ENCODE peak calls at places on chromosomes 5 and 9, in eight cellular contexts. C is ovary, H is stomach, L is sigmoid colon, J is transverse colon, R is tibial nerve, N is SK-N-SH, G is A549. I is an unnamed sample.
A peak's percentile ranks its signal among the peaks of the same experiment; 100 is the strongest.

GRCh38 chr5:58849995-58850667 is 267.3 kb downstream of the RAB3C start:
- DNase-seq in C (no peak), H (peak; percentile 88), L (no peak), J (peak; percentile 20), R (no peak), N (peak; percentile 49), G (peak; percentile 64), I (peak; percentile 28)

GRCh38 chr9:85200726-85201402 is 531.3 kb downstream of the NTRK2 start:
- DNase-seq in C (no peak), H (peak; percentile 77), L (no peak), J (peak; percentile 48), R (no peak), N (no peak), G (no peak), I (no peak)

GRCh38 chr9:20087481-20087880 is 298.6 kb upstream of the SLC24A2 start:
- DNase-seq in C (no peak), H (no peak), L (no peak), J (no peak), R (no peak), N (no peak), G (no peak), I (no peak)

GRCh38 chr5:1997640-1998347 is 115.1 kb upstream of the IRX4 start:
- DNase-seq in C (no peak), H (no peak), L (no peak), J (no peak), R (no peak), N (no peak), G (no peak), I (no peak)

GRCh38 chr9:135401218-135401617 is 78.4 kb upstream of the PPP1R26 start:
- DNase-seq in C (no peak), H (no peak), L (no peak), J (no peak), R (no peak), N (no peak), G (no peak), I (peak; percentile 48)

GRCh38 chr5:932628-933250 is 40.1 kb downstream of the TRIP13 start:
- DNase-seq in C (peak; percentile 8), H (peak; percentile 24), L (no peak), J (no peak), R (no peak), N (no peak), G (no peak), I (no peak)

GRCh38 chr5:124655943-124656459 is 90.4 kb downstream of the ZNF608 start:
- DNase-seq in C (no peak), H (peak; percentile 70), L (no peak), J (peak; percentile 80), R (no peak), N (peak; percentile 57), G (peak; percentile 91), I (peak; percentile 60)

GRCh38 chr5:78795757-78796156 is 147.2 kb upstream of the LHFPL2 start:
- DNase-seq in C (no peak), H (no peak), L (no peak), J (no peak), R (no peak), N (no peak), G (peak; percentile 62), I (no peak)

GRCh38 chr5:175803736-175804480 is 67.5 kb upstream of the CPLX2 start:
- DNase-seq in C (no peak), H (no peak), L (no peak), J (no peak), R (no peak), N (no peak), G (no peak), I (no peak)

GRCh38 chr5:14908195-14908594 is 36.6 kb upstream of the ANKH start:
- DNase-seq in C (no peak), H (no peak), L (no peak), J (no peak), R (no peak), N (no peak), G (peak; percentile 9), I (no peak)

GRCh38 chr5:129506092-129506491 is 46.0 kb downstream of the ADAMTS19 start:
- DNase-seq in C (no peak), H (no peak), L (no peak), J (no peak), R (no peak), N (no peak), G (no peak), I (no peak)

GRCh38 chr5:52674815-52675545 is 112.7 kb upstream of the ITGA1 start:
- DNase-seq in C (no peak), H (no peak), L (no peak), J (no peak), R (no peak), N (no peak), G (no peak), I (no peak)

GRCh38 chr9:120712539-120713031 is 1.7 kb downstream of the MEGF9 start:
- DNase-seq in C (no peak), H (no peak), L (no peak), J (no peak), R (no peak), N (no peak), G (peak; percentile 41), I (no peak)

GRCh38 chr5:14296533-14297331 is 153.6 kb downstream of the TRIO start:
- DNase-seq in C (no peak), H (no peak), L (no peak), J (no peak), R (no peak), N (no peak), G (no peak), I (no peak)

GRCh38 chr9:81855538-81855937 is 72.7 kb upstream of the SPATA31D4 start:
- DNase-seq in C (no peak), H (no peak), L (no peak), J (no peak), R (no peak), N (no peak), G (peak; percentile 44), I (no peak)

GRCh38 chr5:141747646-141748229 is 65.7 kb upstream of the ARAP3 start:
- DNase-seq in C (no peak), H (no peak), L (no peak), J (no peak), R (no peak), N (peak; percentile 54), G (no peak), I (no peak)

GRCh38 chr5:147188200-147189108 is 46.4 kb upstream of the STK32A start:
- DNase-seq in C (peak; percentile 33), H (peak; percentile 51), L (no peak), J (peak; percentile 18), R (no peak), N (peak; percentile 46), G (peak; percentile 59), I (no peak)

GRCh38 chr9:126690431-126691051 is 76.8 kb downstream of the LMX1B start:
- DNase-seq in C (no peak), H (peak; percentile 73), L (peak; percentile 55), J (peak; percentile 51), R (no peak), N (peak; percentile 82), G (peak; percentile 51), I (no peak)

GRCh38 chr9:98807811-98808195 is 333 bp downstream of the GALNT12 start:
- DNase-seq in C (no peak), H (no peak), L (peak; percentile 71), J (peak; percentile 50), R (no peak), N (no peak), G (no peak), I (no peak)
- TF ChIP-seq CTCF in C (no peak), H (no peak), L (no peak), J (no peak), R (no peak), N (no peak), G (no peak), I (no peak)

GRCh38 chr5:126368239-126368812 is 54.9 kb upstream of the GRAMD2B start:
- DNase-seq in C (no peak), H (no peak), L (peak; percentile 75), J (no peak), R (no peak), N (no peak), G (no peak), I (no peak)
- H3K4me3 ChIP-seq in C (no peak overlapping the region), H (no peak overlapping the region), L (no peak overlapping the region), J (no peak overlapping the region), R (no peak overlapping the region), N (no peak overlapping the region), G (no peak overlapping the region), I (no peak overlapping the region)

GRCh38 chr5:137069358-137069757 is 429.8 kb downstream of the SPOCK1 start:
- DNase-seq in C (no peak), H (no peak), L (no peak), J (no peak), R (no peak), N (no peak), G (no peak), I (peak; percentile 32)
- TF ChIP-seq EP300 in C (no peak), H (no peak), L (no peak), J (no peak), R (no peak), N (no peak), G (no peak), I (no peak)

GRCh38 chr5:68334550-68334880 is 119.0 kb downstream of the PIK3R1 start:
- DNase-seq in C (no peak), H (no peak), L (no peak), J (no peak), R (no peak), N (no peak), G (no peak), I (no peak)

GRCh38 chr5:68333649-68334549 is 118.3 kb downstream of the PIK3R1 start:
- DNase-seq in C (no peak), H (no peak), L (no peak), J (no peak), R (no peak), N (no peak), G (peak; percentile 83), I (no peak)

GRCh38 chr5:68335075-68335474 is 119.5 kb downstream of the PIK3R1 start:
- DNase-seq in C (no peak), H (no peak), L (no peak), J (no peak), R (no peak), N (no peak), G (no peak), I (no peak)

GRCh38 chr5:68337235-68337634 is 121.7 kb downstream of the PIK3R1 start:
- DNase-seq in C (no peak), H (no peak), L (no peak), J (no peak), R (no peak), N (no peak), G (no peak), I (no peak)

DNA sequence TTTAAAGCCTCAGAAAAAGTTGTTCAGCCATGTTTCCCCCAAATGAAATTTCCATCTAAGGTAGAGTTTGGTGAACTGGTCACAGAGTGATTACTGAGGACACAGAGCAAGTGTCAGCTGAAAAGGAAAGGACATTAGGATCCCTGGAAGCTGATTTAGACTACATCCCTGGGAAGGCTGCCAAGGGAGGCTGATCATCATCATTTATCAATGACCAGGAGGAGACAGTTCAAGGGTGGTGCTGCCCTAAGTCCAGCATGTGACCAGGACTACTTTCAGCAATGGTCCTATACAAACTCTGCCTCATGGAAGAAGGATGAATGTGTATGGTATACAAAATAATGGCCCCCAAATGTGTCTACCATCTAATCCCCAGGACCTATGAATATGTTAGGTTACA is 120.6 kb downstream of the PIK3R1 start:
- DNase-seq in C (no peak), H (no peak), L (no peak), J (no peak), R (no peak), N (no peak), G (no peak), I (no peak)
- TF ChIP-seq CTCF in C (no peak), H (no peak), L (no peak), J (no peak), R (no peak), N (no peak), G (no peak), I (no peak)